ENCODE peak calls at places on chromosomes 12 and 14, in four cellular contexts. W is A549, P is ovary, C is PC-3. E is an unnamed sample.

GRCh38 chr12:21483531-21483930 is 17.9 kb downstream of the RECQL start:
- DNase-seq in W (no peak), P (no peak), C (no peak), E (no peak)

GRCh38 chr14:24289649-24290283 is 9.8 kb downstream of the DHRS1 start:
- DNase-seq in W (no peak), P (no peak), C (no peak), E (no peak)

GRCh38 chr12:1989111-1989510 is 15.1 kb downstream of the DCP1B start:
- DNase-seq in W (no peak), P (no peak), C (no peak), E (no peak)

GRCh38 chr12:108772896-108773797 is 41.8 kb upstream of the CORO1C start:
- DNase-seq in W (no peak), P (no peak), C (no peak), E (no peak)

GRCh38 chr14:102588821-102589220 is 3.6 kb upstream of the RCOR1 start:
- DNase-seq in W (no peak), P (no peak), C (no peak), E (no peak)

GRCh38 chr14:68876976-68877375 is 84.1 kb upstream of the ZFP36L1 start:
- DNase-seq in W (no peak), P (no peak), C (no peak), E (no peak)

GRCh38 chr14:68608235-68608962 is 184.5 kb downstream of the ZFP36L1 start:
- DNase-seq in W (no peak), P (peak; percentile 21), C (no peak), E (no peak)

GRCh38 chr12:62332598-62332997 is 72.4 kb downstream of the USP15 start:
- DNase-seq in W (no peak), P (no peak), C (peak; percentile 23), E (no peak)

GRCh38 chr12:72815421-72815820 is 543.3 kb downstream of the TRHDE start:
- DNase-seq in W (no peak), P (no peak), C (no peak), E (no peak)

GRCh38 chr12:991350-992278 is 591 bp downstream of the ERC1 start:
- DNase-seq in W (no peak), P (no peak), C (peak; percentile 17), E (peak; percentile 67)

GRCh38 chr14:25042362-25043299 is 7.3 kb downstream of the STXBP6 start:
- DNase-seq in W (peak; percentile 64), P (no peak), C (peak; percentile 24), E (no peak)

GRCh38 chr14:45246633-45247173 is 6.3 kb downstream of the MIS18BP1 start:
- DNase-seq in W (no peak), P (no peak), C (no peak), E (no peak)

GRCh38 chr14:93186961-93187360 is 1.8 kb downstream of the LYSET start:
- DNase-seq in W (no peak), P (no peak), C (no peak), E (no peak)

GRCh38 chr14:66974397-66975025 is 214.7 kb upstream of the GARIN2 start:
- DNase-seq in W (peak; percentile 4), P (no peak), C (peak; percentile 59), E (no peak)

GRCh38 chr12:24661657-24662096 is 287.2 kb downstream of the BCAT1 start:
- DNase-seq in W (no peak), P (no peak), C (no peak), E (no peak)

GRCh38 chr12:11797317-11797913 is 147.9 kb downstream of the ETV6 start:
- DNase-seq in W (no peak), P (no peak), C (no peak), E (peak; percentile 95)

GRCh38 chr12:71958993-71959588 is 20.4 kb downstream of the TPH2 start:
- DNase-seq in W (no peak), P (no peak), C (no peak), E (no peak)

GRCh38 chr12:50518129-50518528 is 13.3 kb downstream of the DIP2B start:
- DNase-seq in W (no peak), P (no peak), C (no peak), E (no peak)

GRCh38 chr12:113934060-113934829 is 31.9 kb downstream of the RBM19 start:
- DNase-seq in W (no peak), P (no peak), C (no peak), E (no peak)

GRCh38 chr12:62900686-62901272 is 34.2 kb downstream of the PPM1H start:
- DNase-seq in W (no peak), P (no peak), C (peak; percentile 50), E (no peak)

GRCh38 chr14:71187633-71188356 is 280.5 kb downstream of the PCNX1 start:
- DNase-seq in W (no peak), P (no peak), C (peak; percentile 24), E (no peak)

GRCh38 chr14:58560208-58560607 is 77.6 kb upstream of the DACT1 start:
- DNase-seq in W (no peak), P (no peak), C (peak; percentile 83), E (no peak)

GRCh38 chr12:44571031-44571550 is 305.0 kb downstream of the NELL2 start:
- DNase-seq in W (no peak), P (no peak), C (no peak), E (no peak)

GRCh38 chr12:78210894-78211302 is 380.2 kb downstream of the NAV3 start:
- DNase-seq in W (peak; percentile 25), P (no peak), C (peak; percentile 92), E (no peak)

GRCh38 chr12:123879691-123880090 is 92.9 kb downstream of the CCDC92 start:
- DNase-seq in W (no peak), P (no peak), C (no peak), E (no peak)
- H3K27ac ChIP-seq in W (no peak overlapping the region), P (no peak overlapping the region), C (no peak overlapping the region), E (no peak overlapping the region)

GRCh38 chr12:82883396-82884360 is 197.0 kb downstream of the TMTC2 start:
- DNase-seq in W (no peak), P (no peak), C (no peak), E (no peak)

GRCh38 chr12:82877963-82878362 is 191.3 kb downstream of the TMTC2 start:
- DNase-seq in W (no peak), P (no peak), C (no peak), E (no peak)

GRCh38 chr12:82874935-82875334 is 188.2 kb downstream of the TMTC2 start:
- DNase-seq in W (no peak), P (no peak), C (peak; percentile 77), E (no peak)

GRCh38 chr12:82876075-82876474 is 189.4 kb downstream of the TMTC2 start:
- DNase-seq in W (no peak), P (no peak), C (no peak), E (no peak)

DNA sequence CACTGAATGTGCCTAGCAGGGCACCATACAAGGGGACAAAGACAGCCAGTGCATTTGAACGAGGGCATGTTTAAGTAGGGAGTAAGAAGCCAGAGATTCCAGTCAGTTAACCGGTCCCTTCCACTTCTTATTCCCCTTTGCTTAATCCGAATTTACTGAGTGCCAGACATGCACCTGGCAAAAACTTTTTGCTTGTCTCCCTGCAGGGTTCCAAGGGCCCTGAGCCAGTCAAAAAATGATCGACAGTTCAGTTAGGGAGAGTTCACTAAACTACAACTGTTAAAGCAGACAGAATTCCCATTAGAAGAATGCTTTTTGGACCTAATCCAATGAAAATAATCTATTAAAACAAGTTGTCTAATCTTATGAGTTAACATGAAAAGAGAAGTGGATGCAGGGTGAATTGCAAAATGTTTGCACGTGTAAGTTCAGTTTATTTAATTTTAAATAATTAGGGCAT is 193.8 kb downstream of the TMTC2 start:
- DNase-seq in W (no peak), P (no peak), C (no peak), E (no peak)
- H3K4me3 ChIP-seq in W (no peak overlapping the region), P (no peak overlapping the region), C (no peak overlapping the region), E (no peak overlapping the region)

GRCh38 chr14:99029916-99030305 is 242.1 kb downstream of the BCL11B start:
- DNase-seq in W (no peak), P (no peak), C (no peak), E (peak; percentile 28)

GRCh38 chr14:99030436-99030835 is 241.6 kb downstream of the BCL11B start:
- DNase-seq in W (no peak), P (no peak), C (no peak), E (peak; percentile 30)

GRCh38 chr14:99028521-99028920 is 243.5 kb downstream of the BCL11B start:
- DNase-seq in W (no peak), P (no peak), C (no peak), E (no peak)

GRCh38 chr14:99028041-99028440 is 244.0 kb downstream of the BCL11B start:
- DNase-seq in W (no peak), P (no peak), C (no peak), E (peak; percentile 15)

GRCh38 chr14:99029150-99029915 is 242.7 kb downstream of the BCL11B start:
- DNase-seq in W (no peak), P (no peak), C (no peak), E (peak; percentile 16)
- H3K9me3 ChIP-seq in W (peaks cover 3% of the 10 kb centered on the region), P (no peaks in the 10 kb centered on the region), C (no peaks in the 10 kb centered on the region), E (no peaks in the 10 kb centered on the region)

GRCh38 chr12:57530396-57531142 is 7.9 kb downstream of the MBD6 start:
- DNase-seq in W (no peak), P (no peak), C (no peak), E (peak; percentile 76)
- H3K27ac ChIP-seq in W (no peak overlapping the region), P (no peak overlapping the region), C (no peak overlapping the region), E (no peak overlapping the region)

GRCh38 chr12:103016381-103016780 is 58.9 kb downstream of the ASCL1 start:
- DNase-seq in W (no peak), P (no peak), C (no peak), E (no peak)
- H3K4me3 ChIP-seq in W (no peak overlapping the region), P (no peak overlapping the region), C (no peak overlapping the region), E (no peak overlapping the region)

DNA sequence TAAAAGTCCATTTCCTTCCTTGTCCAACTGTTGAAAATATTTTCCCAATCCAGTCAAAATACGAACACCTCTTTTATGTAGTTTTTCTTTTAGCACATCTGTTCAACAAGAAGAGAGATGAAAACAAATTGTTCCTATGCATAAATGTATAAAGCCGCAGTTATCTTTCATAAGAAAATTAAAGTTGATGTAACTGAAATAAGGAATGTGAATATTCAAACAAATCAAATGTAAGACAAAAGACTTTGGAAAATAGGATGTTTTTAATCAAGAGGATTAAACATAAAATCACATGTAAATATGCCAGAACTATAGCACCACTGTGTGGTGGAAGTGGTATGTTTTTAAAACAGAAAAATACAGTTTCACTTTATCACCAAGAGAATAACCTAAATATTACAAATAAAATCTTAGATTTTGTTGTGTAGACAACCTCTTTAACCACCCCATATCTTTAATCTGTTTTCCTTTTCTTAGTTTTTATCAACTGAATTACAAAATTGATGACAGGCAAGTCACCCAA is 40.4 kb downstream of the CAPS2 start:
- DNase-seq in W (peak; percentile 23), P (no peak), C (peak; percentile 59), E (no peak)
- H3K9me3 ChIP-seq in W (no peaks in the 10 kb centered on the region), P (no peaks in the 10 kb centered on the region), C (no peaks in the 10 kb centered on the region), E (no peaks in the 10 kb centered on the region)

DNA sequence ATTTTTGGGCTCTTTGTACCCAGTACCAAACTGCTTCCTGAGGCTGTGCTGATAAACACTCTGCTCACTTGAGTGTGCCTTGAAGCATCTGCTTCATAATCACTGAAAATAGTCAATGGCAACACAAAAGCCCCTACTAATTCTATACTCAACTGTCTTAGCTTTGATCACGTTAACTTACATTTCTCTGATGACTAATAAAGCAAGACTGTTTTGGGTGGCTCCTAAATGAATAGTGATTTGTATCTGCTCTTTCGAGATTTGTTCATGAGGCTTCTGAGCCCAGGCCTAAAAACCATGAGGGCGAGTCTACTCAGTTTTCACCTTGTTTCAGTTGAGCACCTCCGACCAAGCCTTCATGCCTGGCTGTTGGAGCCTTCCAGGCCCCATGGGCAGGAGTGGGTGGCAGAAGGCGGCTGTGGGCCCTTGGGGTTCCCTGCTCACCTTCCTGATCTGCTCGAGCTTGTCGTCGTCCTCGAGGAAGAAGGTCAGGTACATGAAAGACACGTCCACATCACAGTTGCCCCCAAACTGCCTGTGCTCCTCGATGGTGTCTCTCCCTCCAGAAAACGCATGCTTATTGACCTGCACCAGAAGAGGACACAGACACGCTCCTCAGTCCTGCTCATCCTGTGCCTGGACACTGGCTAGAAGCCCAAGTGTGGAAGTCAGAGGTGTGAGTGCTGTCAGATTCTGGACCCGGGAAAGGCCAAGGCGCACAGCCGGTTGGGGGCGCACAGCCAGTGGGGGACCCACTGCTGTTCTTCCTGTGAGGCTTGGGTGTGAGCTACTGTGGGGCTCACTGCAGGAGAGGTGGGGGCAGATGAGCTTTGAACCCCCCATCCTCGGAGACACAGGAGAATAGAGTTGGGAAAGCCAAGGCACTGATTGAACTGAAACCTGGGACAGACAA is 13.7 kb downstream of the SLC25A47 start:
- DNase-seq in W (no peak), P (peak; percentile 6), C (no peak), E (no peak)
- H3K27ac ChIP-seq in W (no peak overlapping the region), P (no peak overlapping the region), C (no peak overlapping the region), E (no peak overlapping the region)